ENCODE peak calls at places on chromosomes 6 and 20, in ten cellular contexts. E is neural progenitor cell, F is hepatocyte, H is fibroblast of lung, N is MM.1S, W is GM23248, L is GM23338, K is IMR-90, D is PC-9, B is neuronal stem cell. J is an unnamed sample.

GRCh38 chr6:33620584-33621395 is at the start of gene ITPR3:
- DNase-seq in N (peak), D (peak), L (peak), K (peak), H (peak), B (no peak), W (peak), E (peak), F (peak), J (peak)

GRCh38 chr6:43262780-43263313 is 19.6 kb downstream of the TTBK1 start:
- DNase-seq in B (no peak), F (no peak), K (no peak), E (no peak), W (no peak), D (no peak), N (no peak), L (no peak), H (no peak), J (no peak)

GRCh38 chr6:161836643-161837448 is 563.0 kb upstream of the AGPAT4 start:
- DNase-seq in D (no peak), B (no peak), H (peak), L (peak), N (no peak), K (no peak), F (peak), W (peak), E (no peak), J (no peak)

GRCh38 chr20:25011261-25011660 is 18.7 kb upstream of the APMAP start:
- DNase-seq in D (no peak), E (no peak), W (no peak), N (no peak), B (no peak), H (no peak), F (no peak), K (no peak), L (no peak), J (no peak)

GRCh38 chr6:130675072-130675471 is 152.1 kb upstream of the SMLR1 start:
- DNase-seq in D (no peak), F (no peak), N (no peak), H (peak), E (no peak), B (no peak), K (peak), L (no peak), W (peak), J (no peak)

GRCh38 chr6:159217595-159218275 is 48.5 kb downstream of the FNDC1 start:
- DNase-seq in D (peak), F (peak), N (no peak), B (no peak), W (peak), K (peak), E (peak), L (peak), H (peak), J (no peak)

GRCh38 chr20:38260378-38261053 is at the start of gene KIAA1755:
- DNase-seq in N (no peak), K (no peak), E (peak), H (peak), D (no peak), F (peak), B (peak), W (peak), L (peak), J (no peak)

GRCh38 chr20:14925286-14925685 is 587.9 kb upstream of the FLRT3 start:
- DNase-seq in E (no peak), B (no peak), W (peak), N (no peak), D (no peak), K (no peak), L (no peak), H (peak), F (no peak), J (no peak)

GRCh38 chr20:10263385-10264165 is 44.9 kb downstream of the SNAP25 start:
- DNase-seq in K (peak), W (no peak), E (no peak), F (peak), B (no peak), H (peak), L (no peak), D (no peak), N (no peak), J (no peak)

GRCh38 chr20:31678389-31679356 is 41.0 kb downstream of the COX4I2 start:
- DNase-seq in D (peak), W (no peak), B (no peak), H (peak), L (peak), E (peak), N (no peak), F (peak), K (no peak), J (peak)

GRCh38 chr6:74892091-74892490 is 313.8 kb downstream of the COL12A1 start:
- DNase-seq in W (no peak), B (no peak), L (no peak), K (peak), F (no peak), D (no peak), E (no peak), N (no peak), H (no peak), J (no peak)

GRCh38 chr6:75501756-75502155 is 8.2 kb upstream of the FILIP1 start:
- DNase-seq in B (no peak), L (no peak), W (no peak), D (no peak), H (no peak), K (no peak), F (no peak), E (no peak), N (no peak), J (no peak)

GRCh38 chr6:105430685-105431084 is 27.8 kb upstream of the PREP start:
- DNase-seq in B (no peak), W (no peak), E (no peak), D (no peak), H (no peak), K (no peak), N (no peak), F (no peak), L (no peak), J (no peak)

GRCh38 chr20:38764563-38765355 is 16.5 kb downstream of the ACTR5 start:
- DNase-seq in W (peak), D (peak), F (peak), K (peak), E (no peak), L (no peak), H (peak), B (no peak), N (no peak), J (no peak)

GRCh38 chr6:6610031-6610591 is 21.6 kb downstream of the LY86 start:
- DNase-seq in K (no peak), N (peak), D (no peak), F (no peak), W (no peak), B (no peak), E (no peak), H (no peak), L (no peak), J (no peak)

GRCh38 chr6:282177-282866 is 10.0 kb upstream of the DUSP22 start:
- DNase-seq in D (no peak), N (no peak), B (no peak), L (no peak), F (no peak), W (no peak), H (no peak), E (no peak), K (no peak), J (no peak)

GRCh38 chr6:85865665-85866372 is 223.1 kb upstream of the SYNCRIP start:
- DNase-seq in E (peak), W (peak), B (no peak), K (peak), H (peak), N (peak), D (peak), L (no peak), F (peak), J (peak)

GRCh38 chr6:136609878-136610706 is 59.9 kb upstream of the MAP7 start:
- DNase-seq in D (peak), B (no peak), W (peak), K (peak), L (peak), F (peak), H (peak), E (no peak), N (no peak), J (no peak)

GRCh38 chr6:139265512-139266190 is 26.1 kb downstream of the TXLNB start:
- DNase-seq in F (no peak), N (no peak), B (no peak), K (no peak), H (no peak), D (no peak), W (no peak), E (no peak), L (no peak), J (no peak)

GRCh38 chr20:20360464-20360863 is 7.4 kb upstream of the INSM1 start:
- DNase-seq in H (peak), D (peak), W (peak), B (no peak), K (peak), L (peak), E (peak), N (peak), F (peak), J (peak)

GRCh38 chr20:3786665-3787639 is at the start of gene CENPB:
- DNase-seq in D (peak), H (peak), B (peak), E (peak), F (peak), W (peak), L (peak), K (peak), N (peak), J (peak)

GRCh38 chr6:96522469-96523009 is 933 bp downstream of the UFL1 start:
- DNase-seq in W (peak), F (peak), H (peak), L (no peak), D (no peak), B (no peak), N (peak), K (peak), E (no peak), J (no peak)

GRCh38 chr6:168648240-168648639 is 207.3 kb downstream of the SMOC2 start:
- DNase-seq in W (no peak), L (no peak), K (no peak), N (no peak), E (no peak), F (no peak), H (no peak), B (no peak), D (peak), J (no peak)

GRCh38 chr20:4135385-4136077 is 120.2 kb upstream of the RNF24 start:
- DNase-seq in B (no peak), E (no peak), N (no peak), F (peak), D (peak), K (peak), W (peak), L (no peak), H (peak), J (no peak)

GRCh38 chr6:155328539-155329459 is 14.5 kb upstream of the TFB1M start:
- DNase-seq in N (no peak), H (peak), F (peak), K (peak), D (no peak), B (no peak), L (no peak), E (no peak), W (peak), J (no peak)

GRCh38 chr6:41306187-41306854 is 19.8 kb upstream of the TREM1 start:
- DNase-seq in N (peak), B (peak), L (peak), K (peak), H (peak), W (peak), E (peak), D (peak), F (peak), J (peak)

GRCh38 chr6:28770732-28771131 is 153.1 kb downstream of the TRIM27 start:
- DNase-seq in L (no peak), W (no peak), H (no peak), N (no peak), F (no peak), B (no peak), E (no peak), D (no peak), K (no peak), J (no peak)

GRCh38 chr6:28772480-28773381 is 151.1 kb downstream of the TRIM27 start:
- DNase-seq in H (no peak), W (peak), E (peak), N (no peak), B (no peak), F (no peak), D (no peak), L (peak), K (no peak), J (no peak)

GRCh38 chr6:28769626-28770402 is 154.0 kb downstream of the TRIM27 start:
- DNase-seq in N (no peak), D (peak), B (no peak), W (peak), K (peak), E (peak), F (peak), L (peak), H (peak), J (no peak)

GRCh38 chr6:28774292-28775051 is 149.3 kb downstream of the TRIM27 start:
- DNase-seq in N (no peak), E (no peak), L (no peak), H (no peak), W (no peak), B (no peak), K (no peak), F (no peak), D (no peak), J (no peak)

DNA sequence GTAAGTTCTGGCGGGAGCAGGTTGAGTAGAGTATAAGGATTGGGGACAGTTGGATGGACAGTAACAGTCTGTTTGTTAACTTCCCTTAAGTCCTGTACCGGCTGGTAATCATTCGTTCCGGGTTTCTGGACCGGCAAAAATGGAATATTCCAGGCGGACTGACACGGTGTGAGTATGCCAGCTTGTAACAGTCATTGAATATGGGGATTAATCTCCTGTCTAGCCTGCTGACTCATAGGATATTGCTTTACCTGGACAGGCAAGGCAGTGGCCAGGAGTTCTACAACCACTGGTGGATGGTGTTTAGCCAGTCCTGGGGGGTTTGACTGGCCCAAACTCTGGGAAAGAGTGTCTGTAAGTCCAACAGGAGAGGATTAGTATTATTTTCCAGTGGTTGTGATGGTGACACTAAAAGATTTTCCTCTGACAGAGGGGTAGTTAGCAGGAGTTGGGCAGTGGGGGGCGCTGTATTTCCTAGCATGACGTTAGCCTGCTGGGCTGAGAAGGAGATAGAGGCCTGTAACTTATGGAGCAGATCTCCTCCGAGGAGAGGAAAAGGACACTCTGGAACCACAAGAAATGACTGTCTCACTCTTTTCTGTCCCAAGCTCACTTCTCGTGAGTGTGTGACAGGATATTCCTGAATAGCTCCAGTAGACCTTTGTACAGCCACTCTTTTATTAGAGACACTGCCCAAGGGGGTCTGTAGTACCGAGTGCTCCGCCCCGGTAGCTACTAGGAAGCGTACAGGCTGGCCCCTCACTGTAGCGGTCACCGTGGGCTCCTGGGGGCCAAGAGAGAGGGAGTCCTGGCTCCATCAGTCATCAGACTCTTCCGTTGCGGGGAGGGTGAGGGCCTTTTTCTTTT is 152.2 kb downstream of the TRIM27 start:
- DNase-seq in L (peak), W (no peak), K (no peak), B (no peak), F (no peak), N (no peak), H (no peak), E (peak), D (no peak), J (peak)
- H2AFZ ChIP-seq in L (no peak), W (no peak), K (no peak), B (no peak), F (no peak), N (no peak), H (no peak), E (no peak), D (no peak), J (no peak)

GRCh38 chr20:52033313-52033712 is 158.3 kb downstream of the ZFP64 start:
- DNase-seq in D (no peak), N (no peak), W (no peak), H (peak), E (no peak), L (peak), F (peak), K (peak), B (no peak), J (no peak)
- H3K4me3 ChIP-seq in D (no peak), N (no peak), W (no peak), H (no peak), E (no peak), L (no peak), F (no peak), K (no peak), B (no peak), J (no peak)

GRCh38 chr20:57266251-57267157 is at the start of gene BMP7:
- DNase-seq in E (peak), B (no peak), D (peak), H (peak), N (no peak), F (peak), L (peak), K (no peak), W (peak), J (no peak)
- H2AFZ ChIP-seq in E (peak), B (peak), D (no peak), H (no peak), N (no peak), F (peak), L (peak), K (peak), W (no peak), J (no peak)

GRCh38 chr20:63472862-63473390 is 471 bp upstream of the KCNQ2 start:
- DNase-seq in E (no peak), B (no peak), H (no peak), N (no peak), W (no peak), K (no peak), F (no peak), L (no peak), D (no peak), J (no peak)

GRCh38 chr20:63472159-63472811 is at the start of gene KCNQ2:
- DNase-seq in N (no peak), H (no peak), E (peak), W (no peak), F (no peak), K (no peak), L (peak), D (no peak), B (no peak), J (no peak)

GRCh38 chr20:63470410-63470809 is 2.0 kb downstream of the KCNQ2 start:
- DNase-seq in D (no peak), N (no peak), F (no peak), H (no peak), K (no peak), E (no peak), W (no peak), B (no peak), L (no peak), J (no peak)

GRCh38 chr20:63471002-63471718 is 1.3 kb downstream of the KCNQ2 start:
- DNase-seq in B (no peak), N (no peak), F (no peak), H (no peak), D (no peak), E (peak), W (no peak), K (no peak), L (peak), J (no peak)

DNA sequence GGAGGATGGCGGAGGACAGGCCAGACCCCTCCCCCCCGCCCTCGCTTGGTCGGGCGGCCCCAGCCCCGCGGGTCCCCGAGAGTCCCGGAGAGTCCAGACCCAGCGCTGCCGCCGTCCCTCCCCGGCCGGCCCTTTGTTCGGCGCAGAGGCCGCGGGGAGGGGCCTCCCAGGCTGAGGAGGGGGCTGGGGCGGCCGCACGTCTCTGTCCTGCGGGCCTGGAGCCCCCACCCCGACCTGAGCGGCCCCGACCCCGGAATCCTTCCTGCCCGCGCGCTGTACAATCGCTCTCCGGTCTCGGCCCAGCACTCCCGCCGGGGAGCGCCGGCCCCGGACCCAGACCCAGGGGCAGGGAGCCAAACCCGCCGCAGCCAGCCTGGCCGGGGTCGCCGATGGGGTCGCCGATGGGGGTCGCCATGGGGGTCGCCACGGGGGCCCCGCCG is 716 bp downstream of the KCNQ2 start:
- DNase-seq in K (no peak), E (peak), N (no peak), L (no peak), W (no peak), B (no peak), D (no peak), F (no peak), H (no peak), J (no peak)
- H3K4me3 ChIP-seq in K (no peak), E (peak), N (no peak), L (peak), W (no peak), B (peak), D (no peak), F (no peak), H (no peak), J (no peak)

DNA sequence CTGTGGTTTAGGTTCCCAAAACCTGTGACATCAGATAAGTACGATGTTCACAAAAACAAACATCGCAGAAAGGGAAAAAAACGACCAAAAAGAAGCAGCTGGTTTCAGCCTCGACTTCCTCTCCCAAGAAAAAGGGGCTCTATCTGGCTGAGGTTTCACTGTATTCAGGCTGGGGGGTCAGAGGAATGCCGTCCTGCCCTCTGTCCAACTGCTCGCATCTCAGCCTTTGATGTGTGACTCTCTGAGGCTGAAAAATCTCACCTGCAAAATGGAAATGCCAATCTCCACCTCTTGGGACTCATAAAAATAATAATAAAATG is 123.6 kb upstream of the PTPN1 start:
- DNase-seq in F (no peak), L (no peak), E (no peak), H (no peak), B (no peak), N (no peak), W (no peak), K (no peak), D (no peak), J (no peak)
- H2AFZ ChIP-seq in F (no peak), L (no peak), E (no peak), H (no peak), B (no peak), N (no peak), W (no peak), K (no peak), D (no peak), J (no peak)

GRCh38 chr20:49669601-49670189 is 44.0 kb downstream of the B4GALT5 start:
- DNase-seq in D (no peak), E (no peak), N (peak), L (no peak), H (no peak), B (no peak), K (no peak), F (no peak), W (no peak), J (no peak)
- H3K4me3 ChIP-seq in D (no peak), E (no peak), N (peak), L (no peak), H (no peak), B (no peak), K (no peak), F (no peak), W (no peak), J (no peak)

GRCh38 chr20:51624157-51624731 is 81.7 kb upstream of the NFATC2 start:
- DNase-seq in L (peak), B (peak), W (peak), E (peak), N (peak), D (peak), F (peak), H (peak), K (peak), J (peak)
- H2AFZ ChIP-seq in L (no peak), B (no peak), W (no peak), E (no peak), N (peak), D (no peak), F (no peak), H (no peak), K (no peak), J (no peak)

GRCh38 chr6:27667651-27668441 is 194.9 kb upstream of the ZNF184 start:
- DNase-seq in H (no peak), L (peak), F (no peak), B (no peak), E (peak), D (peak), N (no peak), K (no peak), W (peak), J (no peak)
- H3K4me3 ChIP-seq in H (peak), L (peak), F (peak), B (peak), E (peak), D (peak), N (no peak), K (peak), W (peak), J (no peak)

GRCh38 chr6:13615802-13616140 is 636 bp downstream of the NOL7 start:
- DNase-seq in B (peak), L (peak), K (peak), W (peak), F (peak), N (peak), E (peak), D (peak), H (no peak), J (peak)
- H2AFZ ChIP-seq in B (peak), L (peak), K (peak), W (peak), F (peak), N (peak), E (peak), D (peak), H (peak), J (peak)

GRCh38 chr6:66161546-66162108 is 454.6 kb upstream of the EYS start:
- DNase-seq in B (no peak), K (no peak), N (no peak), E (no peak), D (no peak), L (peak), F (no peak), H (no peak), W (peak), J (no peak)
- H3K4me3 ChIP-seq in B (no peak), K (no peak), N (no peak), E (no peak), D (no peak), L (no peak), F (no peak), H (no peak), W (no peak), J (no peak)